ENCODE peak calls at places on chromosomes 16 and 17, in ten cellular contexts. M, N, P, Z, X, C, K, U, S and H are unnamed samples.

GRCh38 chr17:34356194-34356593 is at the start of gene CCL13:
- DNase-seq in M (no peak), S (no peak), Z (no peak), U (no peak), P (no peak), K (no peak), N (no peak), C (no peak), X (no peak), H (no peak)

GRCh38 chr16:85428168-85428898 is 184.8 kb upstream of the GSE1 start:
- DNase-seq in N (no peak), Z (no peak), S (peak), M (peak), U (peak), X (no peak), K (peak), C (no peak), P (peak), H (no peak)

GRCh38 chr17:19645608-19646250 is 2.8 kb upstream of the ALDH3A2 start:
- DNase-seq in M (no peak), P (peak), N (no peak), X (no peak), U (no peak), C (peak), K (peak), Z (no peak), S (peak), H (no peak)

GRCh38 chr16:31373235-31373634 is 18.3 kb downstream of the ITGAX start:
- DNase-seq in U (no peak), P (no peak), Z (no peak), C (no peak), X (no peak), N (no peak), S (no peak), K (no peak), M (no peak), H (no peak)

GRCh38 chr17:46979023-46979870 is at the start of gene RPRML:
- DNase-seq in M (peak), U (peak), P (no peak), N (peak), K (peak), S (peak), X (peak), Z (no peak), C (no peak), H (no peak)

GRCh38 chr17:72635034-72635654 is 457.3 kb downstream of the SLC39A11 start:
- DNase-seq in M (no peak), S (no peak), Z (no peak), P (no peak), C (no peak), X (no peak), K (no peak), U (peak), N (no peak), H (no peak)

GRCh38 chr17:82152556-82153294 is 54.7 kb upstream of the FASN start:
- DNase-seq in K (no peak), U (no peak), X (no peak), Z (no peak), N (no peak), M (no peak), C (no peak), P (no peak), S (no peak), H (no peak)

GRCh38 chr17:57552114-57552601 is 192.9 kb downstream of the CCDC182 start:
- DNase-seq in X (no peak), P (peak), U (no peak), M (no peak), C (peak), N (no peak), S (peak), K (peak), Z (no peak), H (peak)

GRCh38 chr16:1960665-1961630 is 1.6 kb downstream of the NDUFB10 start:
- DNase-seq in Z (peak), K (peak), U (peak), C (peak), X (peak), N (no peak), M (no peak), P (peak), S (peak), H (no peak)

GRCh38 chr17:1576500-1576899 is 13.9 kb upstream of the PITPNA start:
- DNase-seq in N (no peak), Z (no peak), U (no peak), S (no peak), X (no peak), P (no peak), C (no peak), K (no peak), M (no peak), H (no peak)

GRCh38 chr16:64416232-64417010 is 705.4 kb downstream of the CDH11 start:
- DNase-seq in M (no peak), C (peak), X (no peak), K (no peak), N (no peak), S (peak), P (peak), U (no peak), Z (peak), H (no peak)

GRCh38 chr17:22467720-22468119 is 775.4 kb downstream of the KCNJ18 start:
- DNase-seq in M (no peak), K (no peak), C (no peak), N (no peak), U (no peak), Z (no peak), S (no peak), P (no peak), X (no peak), H (no peak)

GRCh38 chr17:41599680-41600079 is 12.9 kb downstream of the KRT16 start:
- DNase-seq in Z (no peak), N (no peak), M (no peak), K (no peak), U (no peak), P (no peak), X (no peak), C (no peak), S (no peak), H (no peak)

GRCh38 chr16:539901-540530 is 12.5 kb downstream of the CAPN15 start:
- DNase-seq in P (peak), K (no peak), X (no peak), M (no peak), U (no peak), C (peak), S (no peak), Z (no peak), N (no peak), H (no peak)

GRCh38 chr16:71242601-71243000 is 12.1 kb upstream of the HYDIN start:
- DNase-seq in U (no peak), S (no peak), K (no peak), Z (no peak), C (no peak), M (no peak), N (no peak), X (no peak), P (no peak), H (no peak)

GRCh38 chr16:27242868-27243590 is 25.5 kb downstream of the NSMCE1 start:
- DNase-seq in Z (peak), M (no peak), S (peak), P (peak), X (peak), U (no peak), N (peak), K (no peak), C (peak), H (peak)

GRCh38 chr17:40062347-40063033 is at the start of gene THRA:
- DNase-seq in U (peak), P (peak), S (peak), N (peak), C (no peak), Z (peak), X (peak), M (peak), K (peak), H (peak)

GRCh38 chr17:76079577-76080206 is 710 bp downstream of the ZACN start:
- DNase-seq in K (no peak), S (no peak), U (peak), X (no peak), M (peak), N (no peak), C (no peak), Z (no peak), P (peak), H (no peak)

GRCh38 chr16:85197611-85198566 is 85.6 kb upstream of the CIBAR2 start:
- DNase-seq in C (no peak), U (no peak), Z (peak), S (no peak), K (no peak), X (no peak), M (no peak), N (no peak), P (no peak), H (no peak)

GRCh38 chr17:16027708-16028584 is 28.3 kb downstream of the TTC19 start:
- DNase-seq in X (peak), C (peak), P (peak), U (no peak), S (peak), K (peak), M (peak), N (no peak), Z (peak), H (no peak)

GRCh38 chr16:19757026-19757425 is 39.0 kb downstream of the IQCK start:
- DNase-seq in M (no peak), X (no peak), S (no peak), P (peak), U (no peak), Z (no peak), K (no peak), C (no peak), N (no peak), H (no peak)

GRCh38 chr17:81955058-81955681 is 5.8 kb downstream of the NOTUM start:
- DNase-seq in M (no peak), Z (no peak), K (no peak), U (no peak), S (no peak), N (no peak), C (no peak), X (no peak), P (no peak), H (no peak)

GRCh38 chr16:69848635-69849545 is 86.8 kb downstream of the WWP2 start:
- DNase-seq in X (no peak), S (peak), Z (peak), M (no peak), K (no peak), U (no peak), N (peak), P (peak), C (peak), H (peak)

GRCh38 chr17:80260791-80261158 is at the start of gene RNF213:
- DNase-seq in P (peak), M (peak), X (no peak), K (peak), C (no peak), S (peak), Z (peak), N (peak), U (peak), H (peak)

GRCh38 chr17:36131436-36131835 is 27.8 kb downstream of the CCL4 start:
- DNase-seq in N (no peak), X (no peak), M (no peak), U (no peak), K (no peak), Z (no peak), C (no peak), S (peak), P (no peak), H (no peak)